ENCODE peak calls at places on chromosome 1, in nine cellular contexts. A is activated T-helper 1 cell treated with anti-CD3 and anti-CD28 coated beads, Interleukin-2, amount 50 U/mL, for 16 hours; C is upper lobe of left lung; U is AG08396; O is fibroblast of the conjunctiva; V is T1000; T is stimulated activated CD8-positive, alpha-beta memory T cell treated with anti-CD3 and anti-CD28 coated beads, Interleukin-15, amount 100 ng/mL, for 24 hours; J is erythroblast; I is fibroblast of pulmonary artery. Y is an unnamed sample.

GRCh38 chr1:228964178-228964819 is 229.0 kb downstream of the RHOU start:
- DNase-seq in A (no peak), C (no peak), U (peak), O (peak), V (no peak), T (no peak), J (no peak), I (peak), Y (peak)

GRCh38 chr1:243407284-243408018 is 151.6 kb downstream of the SDCCAG8 start:
- DNase-seq in A (no peak), C (no peak), U (peak), O (peak), V (no peak), T (no peak), J (no peak), I (peak), Y (peak)

GRCh38 chr1:182279724-182280506 is 111.7 kb downstream of the GLUL start:
- DNase-seq in A (no peak), C (no peak), U (no peak), O (no peak), V (no peak), T (no peak), J (no peak), I (no peak), Y (no peak)

GRCh38 chr1:181117648-181118449 is 29.3 kb downstream of the IER5 start:
- DNase-seq in A (no peak), C (peak), U (peak), O (no peak), V (no peak), T (no peak), J (no peak), I (no peak), Y (peak)

GRCh38 chr1:157482717-157483116 is 69.6 kb downstream of the FCRL5 start:
- DNase-seq in A (no peak), C (no peak), U (no peak), O (no peak), V (no peak), T (no peak), J (no peak), I (no peak), Y (no peak)

GRCh38 chr1:14800500-14801069 is 202.1 kb downstream of the KAZN start:
- DNase-seq in A (no peak), C (no peak), U (no peak), O (no peak), V (no peak), T (no peak), J (no peak), I (no peak), Y (no peak)

GRCh38 chr1:246434335-246434734 is 72.7 kb downstream of the SMYD3 start:
- DNase-seq in A (no peak), C (no peak), U (no peak), O (no peak), V (no peak), T (no peak), J (no peak), I (no peak), Y (no peak)

GRCh38 chr1:12404918-12405317 is 175.1 kb downstream of the VPS13D start:
- DNase-seq in A (no peak), C (no peak), U (no peak), O (no peak), V (no peak), T (no peak), J (no peak), I (no peak), Y (no peak)

GRCh38 chr1:227891223-227891954 is 56.3 kb downstream of the WNT9A start:
- DNase-seq in A (no peak), C (peak), U (no peak), O (no peak), V (no peak), T (no peak), J (no peak), I (no peak), Y (no peak)

GRCh38 chr1:112255080-112255479 is 140.9 kb upstream of the CTTNBP2NL start:
- DNase-seq in A (no peak), C (no peak), U (peak), O (no peak), V (no peak), T (no peak), J (no peak), I (no peak), Y (no peak)

GRCh38 chr1:86998727-86999126 is 84.3 kb downstream of the HS2ST1 start:
- DNase-seq in A (no peak), C (no peak), U (no peak), O (no peak), V (no peak), T (no peak), J (no peak), I (no peak), Y (peak)

GRCh38 chr1:12406218-12407021 is 176.6 kb downstream of the VPS13D start:
- DNase-seq in A (no peak), C (no peak), U (no peak), O (peak), V (no peak), T (no peak), J (no peak), I (peak), Y (no peak)

GRCh38 chr1:59549903-59550302 is 253.0 kb downstream of the FGGY start:
- DNase-seq in A (no peak), C (peak), U (peak), O (peak), V (no peak), T (no peak), J (no peak), I (peak), Y (peak)

Y was measured in bronchial epithelial cell.